ENCODE peak calls at places on chromosome 14, in five cellular contexts. C is WTC11, X is substantia nigra, I is body of pancreas, B is HEK293T. L is an unnamed sample.

GRCh38 chr14:102749833-102750775 is 27.1 kb upstream of the TRAF3 start:
- DNase-seq in C (no peak), X (no peak), I (no peak), B (no peak), L (no peak)

GRCh38 chr14:50335389-50335788 is 23.3 kb downstream of the DMAC2L start:
- DNase-seq in C (peak), X (peak), I (peak), B (peak), L (peak)

GRCh38 chr14:51552768-51553426 is 98.8 kb upstream of the FRMD6 start:
- DNase-seq in C (no peak), X (no peak), I (peak), B (no peak), L (peak)

GRCh38 chr14:24274101-24274543 is 2.7 kb upstream of the RABGGTA start:
- DNase-seq in C (no peak), X (no peak), I (peak), B (no peak), L (no peak)

GRCh38 chr14:69559581-69560011 is 15.1 kb downstream of the CCDC177 start:
- DNase-seq in C (no peak), X (peak), I (no peak), B (no peak), L (no peak)

GRCh38 chr14:101928415-101928841 is 35.9 kb upstream of the DYNC1H1 start:
- DNase-seq in C (no peak), X (no peak), I (no peak), B (no peak), L (no peak)

GRCh38 chr14:94021001-94021400 is 5.1 kb upstream of the OTUB2 start:
- DNase-seq in C (no peak), X (no peak), I (no peak), B (no peak), L (no peak)

GRCh38 chr14:22391908-22392307 is 197.1 kb downstream of the DAD1 start:
- DNase-seq in C (peak), X (no peak), I (peak), B (peak), L (peak)

GRCh38 chr14:64979336-64980074 is 7.2 kb upstream of the FNTB start:
- DNase-seq in C (no peak), X (no peak), I (no peak), B (no peak), L (no peak)

GRCh38 chr14:28157887-28158791 is 608.4 kb upstream of the FOXG1 start:
- DNase-seq in C (no peak), X (no peak), I (no peak), B (no peak), L (no peak)

GRCh38 chr14:93712838-93713724 is 75.2 kb downstream of the PRIMA1 start:
- DNase-seq in C (no peak), X (no peak), I (no peak), B (no peak), L (peak)